ENCODE peak calls at places on chromosome 11, in nine cellular contexts. F is heart left ventricle, D is cardiac fibroblast, N is Calu3, O is GM13977, I is fibroblast of pulmonary artery, B is endothelial cell, Z is IMR-90, J is PC-3. P is an unnamed sample.

GRCh38 chr11:704799-705645 is 1.0 kb upstream of the EPS8L2 start:
- DNase-seq in D (no peak), B (no peak), I (no peak), O (no peak), F (no peak), N (peak), Z (no peak), J (peak), P (no peak)

GRCh38 chr11:84498016-84498415 is 1129.1 kb downstream of the DLG2 start:
- DNase-seq in O (no peak), Z (no peak), D (peak), N (no peak), F (no peak), J (no peak), I (peak), B (no peak), P (no peak)

GRCh38 chr11:45450189-45450588 is 164.0 kb upstream of the SYT13 start:
- DNase-seq in Z (peak), F (no peak), D (peak), I (peak), N (no peak), B (no peak), O (no peak), J (no peak), P (no peak)

GRCh38 chr11:86869966-86870570 is 69.7 kb downstream of the PRSS23 start:
- DNase-seq in O (peak), J (peak), B (peak), F (peak), D (peak), N (peak), Z (peak), I (peak), P (peak)

GRCh38 chr11:8262552-8263108 is 1.0 kb downstream of the LMO1 start:
- DNase-seq in N (peak), O (peak), Z (peak), F (no peak), D (peak), B (peak), I (peak), J (peak), P (no peak)

GRCh38 chr11:46435679-46436078 is 44.1 kb upstream of the CHRM4 start:
- DNase-seq in I (no peak), N (no peak), D (no peak), B (no peak), J (no peak), Z (no peak), O (no peak), F (no peak), P (no peak)

GRCh38 chr11:125347261-125347585 is 148.8 kb downstream of the FEZ1 start:
- DNase-seq in O (no peak), F (no peak), I (no peak), B (no peak), N (no peak), D (no peak), J (no peak), Z (no peak), P (no peak)

GRCh38 chr11:72721276-72721675 is 30.9 kb downstream of the ARAP1 start:
- DNase-seq in O (no peak), J (no peak), F (no peak), I (no peak), B (no peak), D (no peak), N (no peak), Z (no peak), P (no peak)

GRCh38 chr11:19546325-19546724 is 166.3 kb upstream of the NAV2 start:
- DNase-seq in J (no peak), I (peak), B (no peak), N (no peak), F (no peak), Z (no peak), O (no peak), D (peak), P (no peak)

GRCh38 chr11:69891421-69892236 is 72.4 kb upstream of the FGF3 start:
- DNase-seq in B (no peak), D (no peak), O (no peak), F (no peak), I (no peak), J (peak), N (peak), Z (peak), P (no peak)

GRCh38 chr11:3186166-3186953 is 21.2 kb upstream of the OSBPL5 start:
- DNase-seq in O (no peak), I (no peak), Z (no peak), F (no peak), B (no peak), N (no peak), J (no peak), D (no peak), P (no peak)

GRCh38 chr11:89177691-89178231 is at the start of gene TYR:
- DNase-seq in J (no peak), I (no peak), F (no peak), N (no peak), D (no peak), B (no peak), O (no peak), Z (no peak), P (no peak)

GRCh38 chr11:102293873-102294601 is 23.2 kb upstream of the BIRC3 start:
- DNase-seq in J (peak), D (peak), N (no peak), Z (peak), O (peak), B (no peak), F (no peak), I (peak), P (peak)

GRCh38 chr11:130473056-130473794 is 24.8 kb downstream of the ADAMTS15 start:
- DNase-seq in B (no peak), O (no peak), I (no peak), F (peak), N (no peak), D (no peak), J (no peak), Z (no peak), P (no peak)

GRCh38 chr11:120832609-120833221 is 191.2 kb upstream of the TBCEL start:
- DNase-seq in O (no peak), I (no peak), J (no peak), D (no peak), N (no peak), Z (no peak), B (no peak), F (no peak), P (no peak)

GRCh38 chr11:100719809-100720221 is 32.7 kb downstream of the ARHGAP42 start:
- DNase-seq in O (no peak), N (peak), I (peak), D (peak), Z (peak), J (peak), B (peak), F (peak), P (no peak)

GRCh38 chr11:128802358-128802981 is 64.6 kb downstream of the KCNJ1 start:
- DNase-seq in B (peak), F (no peak), O (no peak), I (peak), D (peak), Z (no peak), J (peak), N (peak), P (no peak)

GRCh38 chr11:109121173-109121938 is 300.6 kb upstream of the C11orf87 start:
- DNase-seq in I (no peak), N (no peak), J (no peak), O (no peak), B (no peak), F (no peak), Z (no peak), D (no peak), P (no peak)

GRCh38 chr11:114081641-114082414 is 22.3 kb downstream of the ZBTB16 start:
- DNase-seq in D (peak), F (no peak), N (no peak), O (no peak), Z (no peak), B (no peak), I (peak), J (no peak), P (no peak)

GRCh38 chr11:26905368-26905767 is 88.5 kb upstream of the FIBIN start:
- DNase-seq in Z (peak), D (peak), B (no peak), N (no peak), F (no peak), I (peak), O (no peak), J (no peak), P (no peak)

GRCh38 chr11:122248939-122249338 is 132.9 kb upstream of the BLID start:
- DNase-seq in O (no peak), B (no peak), F (no peak), Z (peak), J (peak), N (no peak), D (no peak), I (peak), P (no peak)

GRCh38 chr11:86696004-86696403 is 23.6 kb upstream of the ME3 start:
- DNase-seq in F (no peak), D (peak), J (peak), I (peak), Z (peak), B (no peak), N (no peak), O (no peak), P (no peak)

GRCh38 chr11:45652781-45653180 is 12.6 kb downstream of the CHST1 start:
- DNase-seq in D (peak), O (no peak), B (no peak), I (peak), J (peak), F (no peak), Z (peak), N (no peak), P (no peak)

GRCh38 chr11:47852053-47852452 is 3.9 kb upstream of the NUP160 start:
- DNase-seq in O (no peak), B (no peak), Z (no peak), N (no peak), F (no peak), J (no peak), I (no peak), D (no peak), P (no peak)

GRCh38 chr11:63670738-63671321 is 346 bp downstream of the ATL3 start:
- DNase-seq in I (peak), F (peak), J (peak), D (no peak), B (peak), Z (no peak), N (peak), O (peak), P (peak)

GRCh38 chr11:75303544-75304224 is 47.8 kb downstream of the ARRB1 start:
- DNase-seq in Z (no peak), I (no peak), N (no peak), J (no peak), O (no peak), D (no peak), B (no peak), F (no peak), P (no peak)

GRCh38 chr11:47443028-47443700 is 5.8 kb downstream of the RAPSN start:
- DNase-seq in I (no peak), N (no peak), Z (no peak), B (no peak), O (no peak), F (no peak), D (no peak), J (no peak), P (no peak)

GRCh38 chr11:114141863-114142590 is 82.5 kb downstream of the ZBTB16 start:
- DNase-seq in I (no peak), N (no peak), D (no peak), B (no peak), Z (no peak), J (no peak), O (no peak), F (no peak), P (no peak)

GRCh38 chr11:125688066-125688465 is 7.4 kb upstream of the ACRV1 start:
- DNase-seq in O (no peak), I (no peak), J (no peak), N (no peak), D (no peak), B (no peak), Z (no peak), F (no peak), P (no peak)

DNA sequence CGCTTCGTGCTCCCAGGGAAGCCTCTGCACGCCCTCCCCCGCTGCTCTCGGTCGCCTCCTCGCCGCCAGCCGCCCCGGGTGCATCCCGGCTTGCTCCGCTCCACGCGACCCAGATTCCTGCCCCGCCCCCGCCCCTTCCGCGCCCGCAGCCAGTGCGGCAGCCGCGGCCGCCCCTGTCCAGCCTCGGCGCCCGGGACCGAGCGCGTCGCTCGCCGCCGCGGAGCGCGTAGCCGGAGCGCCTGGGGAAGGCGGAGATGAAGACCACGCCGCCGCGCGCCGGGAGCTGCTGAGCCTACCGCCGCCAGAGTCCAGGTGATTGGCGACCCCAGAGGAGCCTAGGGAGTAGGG is at the start of gene ELMOD1:
- DNase-seq in I (peak), N (peak), D (peak), F (peak), O (peak), Z (peak), B (peak), J (peak), P (peak)
- TF ChIP-seq CTCF in I (no peak), N (no peak), D (peak), F (peak), O (no peak), Z (peak), B (no peak), J (no peak), P (no peak)

DNA sequence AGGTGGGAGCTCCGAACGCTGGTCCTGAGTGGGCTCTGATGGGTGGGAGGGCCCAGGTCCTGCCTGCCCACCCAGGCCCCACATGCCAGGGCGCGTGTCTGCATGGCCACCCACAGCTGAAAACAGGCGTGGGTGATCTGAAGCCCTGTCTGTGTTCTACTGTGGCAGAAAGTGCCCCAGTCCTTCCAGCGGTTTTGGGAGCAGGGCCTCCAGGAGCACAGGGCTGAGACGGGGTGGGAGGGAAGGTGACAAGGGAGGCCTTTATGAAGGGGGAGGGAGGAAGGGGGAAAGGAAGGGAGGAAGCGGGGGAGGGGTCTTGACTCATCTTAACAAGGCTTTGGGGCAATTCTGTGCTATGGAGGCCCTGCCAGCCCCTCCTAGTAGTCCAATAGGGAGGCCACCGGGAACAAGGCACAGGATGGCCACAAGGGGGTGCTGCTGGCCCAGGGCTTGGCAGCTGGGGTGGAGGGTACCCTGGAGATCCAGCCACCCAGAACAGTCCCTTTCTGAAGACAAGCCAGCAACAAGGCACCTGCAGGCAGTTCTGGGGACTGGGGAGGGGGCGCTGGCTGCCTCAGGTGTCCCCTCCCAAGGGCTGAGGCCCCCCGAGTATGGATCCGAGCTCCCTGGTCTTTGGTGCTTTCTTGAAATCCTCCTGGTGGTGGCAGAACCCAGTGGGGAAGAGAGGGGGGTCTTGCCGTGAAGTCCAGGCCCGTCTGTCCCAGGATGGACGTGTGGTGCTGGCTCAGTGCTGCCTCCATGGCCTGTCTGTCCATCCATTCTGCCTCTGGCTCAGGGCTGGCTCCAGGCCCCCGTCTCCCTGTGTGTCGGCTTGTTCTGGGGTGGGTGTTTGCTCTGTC is 6.3 kb upstream of the FADS3 start:
- DNase-seq in B (peak), I (peak), O (peak), D (peak), Z (peak), N (peak), F (peak), J (peak), P (peak)
- TF ChIP-seq CTCF in B (peak), I (peak), O (peak), D (peak), Z (peak), N (peak), F (peak), J (peak), P (peak)

GRCh38 chr11:57387284-57388030 is 3.0 kb downstream of the PRG2 start:
- DNase-seq in B (no peak), J (peak), F (peak), I (peak), N (no peak), D (no peak), O (no peak), Z (no peak), P (peak)
- TF ChIP-seq CTCF in B (no peak), J (peak), F (peak), I (peak), N (no peak), D (no peak), O (no peak), Z (no peak), P (no peak)

DNA sequence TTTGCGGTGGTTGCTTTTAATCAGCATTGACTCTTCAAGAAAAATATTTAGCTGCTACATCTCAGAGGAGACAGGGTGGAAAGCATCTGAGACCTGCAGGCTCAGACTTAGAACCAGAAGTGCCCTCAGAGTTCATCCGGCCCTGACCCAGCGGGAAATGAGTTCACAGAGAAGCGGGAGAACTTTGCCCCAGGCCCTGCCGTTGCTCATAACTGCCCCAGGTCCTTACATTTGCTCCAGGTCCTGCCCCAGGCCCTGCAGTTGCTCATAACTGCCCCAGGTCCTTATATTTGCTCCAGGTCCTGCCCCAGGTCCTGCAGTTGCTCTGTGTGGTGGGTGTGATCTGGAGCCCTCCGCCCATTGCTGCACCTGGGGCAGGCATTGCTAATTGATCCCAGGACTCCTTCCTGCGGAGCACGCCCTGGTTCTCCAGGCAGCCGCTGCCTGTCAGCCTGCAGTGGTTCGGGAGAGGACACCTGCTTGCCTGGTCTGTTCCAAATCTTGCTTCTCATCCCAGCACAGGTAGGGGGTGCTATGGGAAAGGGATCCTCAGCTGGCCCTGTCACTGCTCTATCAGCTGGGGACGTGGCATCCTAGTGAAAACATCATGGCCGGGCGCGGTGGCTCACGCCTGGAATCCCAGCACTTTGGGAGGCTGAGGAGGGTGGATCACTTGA is 58.1 kb upstream of the PPP6R3 start:
- DNase-seq in O (no peak), J (peak), B (no peak), Z (no peak), F (no peak), I (no peak), N (no peak), D (no peak), P (no peak)
- TF ChIP-seq CTCF in O (peak), J (peak), B (no peak), Z (no peak), F (no peak), I (no peak), N (no peak), D (no peak), P (peak)

GRCh38 chr11:65427691-65428577 is 5.3 kb downstream of the NEAT1 start:
- DNase-seq in I (peak), F (peak), J (peak), O (no peak), N (no peak), B (no peak), D (peak), Z (peak), P (peak)

GRCh38 chr11:65429724-65430405 is 7.3 kb downstream of the NEAT1 start:
- DNase-seq in B (no peak), Z (peak), O (no peak), N (peak), I (peak), D (peak), F (peak), J (peak), P (peak)

GRCh38 chr11:65430406-65431217 is 8.0 kb downstream of the NEAT1 start:
- DNase-seq in J (peak), Z (peak), N (no peak), I (peak), O (no peak), B (no peak), D (peak), F (peak), P (peak)

GRCh38 chr11:65428578-65429068 is 6.0 kb downstream of the NEAT1 start:
- DNase-seq in N (no peak), F (peak), I (no peak), J (no peak), O (no peak), Z (no peak), B (no peak), D (no peak), P (no peak)

GRCh38 chr11:65429069-65429681 is 6.6 kb downstream of the NEAT1 start:
- DNase-seq in N (no peak), Z (peak), J (peak), I (peak), B (no peak), O (no peak), D (peak), F (peak), P (peak)
- TF ChIP-seq CTCF in N (no peak), Z (no peak), J (no peak), I (no peak), B (no peak), O (no peak), D (no peak), F (no peak), P (no peak)